ENCODE peak calls at places on chromosomes 11 and 22, in seven cellular contexts. N is coronary artery, I is A549, U is ecto neural progenitor cell, X is KBM-7, G is heart right ventricle, E is esophagus squamous epithelium. Z is an unnamed sample.

GRCh38 chr22:19213496-19214473 is 35.2 kb upstream of the SLC25A1 start:
- DNase-seq in N (no peak), I (no peak), U (no peak), X (no peak), G (no peak), E (no peak), Z (no peak)

GRCh38 chr11:1888811-1889526 is 2.7 kb downstream of the PRR33 start:
- DNase-seq in N (no peak), I (no peak), U (no peak), X (peak), G (peak), E (no peak), Z (no peak)

GRCh38 chr11:105227363-105227762 is 87.8 kb upstream of the CARD18 start:
- DNase-seq in N (no peak), I (no peak), U (no peak), X (no peak), G (no peak), E (no peak), Z (no peak)

GRCh38 chr22:37187891-37188761 is at the start of gene C1QTNF6:
- DNase-seq in N (no peak), I (peak), U (peak), X (peak), G (peak), E (no peak), Z (no peak)

GRCh38 chr22:42637555-42637954 is 2.8 kb downstream of the ATP5MGL start:
- DNase-seq in N (no peak), I (no peak), U (no peak), X (no peak), G (no peak), E (no peak), Z (peak)

GRCh38 chr11:134040386-134041297 is 28.2 kb upstream of the JAM3 start:
- DNase-seq in N (no peak), I (no peak), U (no peak), X (no peak), G (no peak), E (no peak), Z (no peak)

GRCh38 chr22:42284643-42285181 is 14.3 kb upstream of the TCF20 start:
- DNase-seq in N (no peak), I (no peak), U (no peak), X (no peak), G (no peak), E (no peak), Z (no peak)

GRCh38 chr22:35397095-35397904 is 2.6 kb upstream of the MCM5 start:
- DNase-seq in N (no peak), I (peak), U (no peak), X (no peak), G (no peak), E (no peak), Z (no peak)

GRCh38 chr11:132804258-132804657 is 728.0 kb downstream of the OPCML start:
- DNase-seq in N (no peak), I (no peak), U (no peak), X (no peak), G (no peak), E (no peak), Z (no peak)

GRCh38 chr11:2397005-2397404 is 3.5 kb upstream of the TSSC4 start:
- DNase-seq in N (no peak), I (no peak), U (no peak), X (no peak), G (no peak), E (no peak), Z (no peak)

Z was measured in gastrocnemius medialis.